ENCODE peak calls at places on chromosome 18, in nine cellular contexts. N is aorta; Q is upper lobe of right lung; X is uterus; V is esophagus squamous epithelium; K is OCI-LY7; Y is mucosa of descending colon; L is CD4-positive, CD25-positive, alpha-beta regulatory T cell; O is mammary epithelial cell. G is an unnamed sample. For H3K4me1 and H3K9me3, the result is how much of the 10 kb centered on the place peaks cover.

GRCh38 chr18:59057969-59058368 is 81.7 kb upstream of the SEC11C start:
- DNase-seq in V (no peak), O (no peak), X (no peak), K (no peak), L (no peak), Q (no peak), N (no peak), Y (no peak), G (no peak)

GRCh38 chr18:61635901-61636528 is 256.8 kb downstream of the RNF152 start:
- DNase-seq in Y (peak), L (peak), N (no peak), K (peak), V (no peak), X (peak), O (peak), Q (peak), G (no peak)

GRCh38 chr18:68034293-68034692 is 517.8 kb upstream of the DSEL start:
- DNase-seq in L (no peak), Y (no peak), K (no peak), X (no peak), N (no peak), O (no peak), V (no peak), Q (no peak), G (no peak)

GRCh38 chr18:12886498-12887126 is 2.6 kb upstream of the PTPN2 start:
- DNase-seq in Q (no peak), K (peak), X (no peak), L (no peak), Y (no peak), V (no peak), N (no peak), O (peak), G (no peak)

GRCh38 chr18:32470136-32470712 is 458 bp downstream of the GAREM1 start:
- DNase-seq in N (peak), V (no peak), X (peak), L (peak), K (peak), Y (peak), O (no peak), Q (peak), G (no peak)

GRCh38 chr18:6722680-6723079 is 6.8 kb upstream of the ARHGAP28 start:
- DNase-seq in V (no peak), L (no peak), K (no peak), Q (no peak), N (no peak), X (no peak), Y (no peak), O (no peak), G (no peak)

GRCh38 chr18:59328683-59329082 is 10.2 kb upstream of the CPLX4 start:
- DNase-seq in L (no peak), Q (no peak), N (no peak), K (no peak), Y (no peak), O (no peak), V (no peak), X (no peak), G (no peak)

GRCh38 chr18:74353169-74353775 is 37.6 kb downstream of the C18orf63 start:
- DNase-seq in Y (no peak), Q (no peak), V (no peak), X (peak), L (peak), O (peak), K (peak), N (no peak), G (peak)

GRCh38 chr18:8469793-8470192 is 139.4 kb upstream of the RAB12 start:
- DNase-seq in Y (no peak), V (no peak), K (no peak), L (no peak), O (peak), X (no peak), Q (no peak), N (no peak), G (no peak)

GRCh38 chr18:6210349-6211173 is 204.2 kb downstream of the L3MBTL4 start:
- DNase-seq in L (no peak), V (no peak), O (no peak), K (no peak), Y (no peak), X (no peak), N (no peak), Q (no peak), G (no peak)

GRCh38 chr18:35231052-35231451 is 9.8 kb upstream of the ZNF397 start:
- DNase-seq in Q (peak), O (peak), Y (peak), N (peak), K (peak), V (peak), X (peak), L (peak), G (peak)

GRCh38 chr18:24461996-24462395 is 1.6 kb downstream of the HRH4 start:
- DNase-seq in Q (no peak), X (no peak), V (no peak), K (no peak), O (no peak), Y (no peak), L (no peak), N (no peak), G (no peak)

GRCh38 chr18:24460388-24460787 is at the start of gene HRH4:
- DNase-seq in X (no peak), K (no peak), O (no peak), L (no peak), Q (no peak), Y (no peak), V (no peak), N (no peak), G (no peak)

GRCh38 chr18:24456549-24456948 is 3.9 kb upstream of the HRH4 start:
- DNase-seq in Q (no peak), V (no peak), Y (no peak), L (no peak), O (no peak), K (no peak), X (no peak), N (no peak), G (no peak)

GRCh38 chr18:24463233-24463775 is 2.9 kb downstream of the HRH4 start:
- DNase-seq in V (no peak), K (no peak), Q (no peak), Y (no peak), L (no peak), N (no peak), O (no peak), X (no peak), G (no peak)

DNA sequence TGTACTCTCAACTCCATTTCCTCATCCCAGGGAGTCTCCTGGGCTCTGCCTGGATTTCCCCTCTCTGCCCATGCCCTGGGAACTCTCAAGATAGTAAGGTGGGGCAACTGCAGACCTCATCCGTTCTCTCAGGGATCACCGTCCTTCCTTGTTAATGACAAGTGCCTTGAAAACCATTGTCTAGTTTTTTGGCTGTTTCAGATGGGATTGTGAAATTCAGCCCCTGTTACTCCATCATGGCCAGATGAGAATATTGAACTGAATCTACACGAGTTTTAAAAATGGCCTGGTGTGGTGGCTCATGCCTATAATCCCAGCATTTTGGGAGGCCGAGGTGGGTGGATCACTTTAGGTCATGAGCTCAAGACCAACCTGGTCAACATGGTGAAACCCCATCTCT is 665 bp upstream of the HRH4 start:
- DNase-seq in X (no peak), O (no peak), Y (no peak), V (no peak), L (no peak), N (no peak), K (no peak), Q (no peak), G (no peak)
- H3K4me1 ChIP-seq in X (under half), O (under half), Y (under half), V (under half), L (under half), N (under half), K (under half), Q (under half), G (under half)

GRCh38 chr18:9608728-9609127 is 5.6 kb downstream of the PPP4R1 start:
- DNase-seq in V (no peak), X (no peak), K (no peak), Q (no peak), Y (no peak), L (no peak), N (no peak), O (no peak), G (no peak)
- H3K4me3 ChIP-seq in V (no peak), X (no peak), K (no peak), Q (no peak), Y (no peak), L (no peak), N (no peak), O (no peak), G (no peak)

GRCh38 chr18:79625924-79626561 is 53.6 kb upstream of the CTDP1 start:
- DNase-seq in N (no peak), Q (peak), O (no peak), V (no peak), L (no peak), X (peak), K (no peak), Y (peak), G (no peak)
- H3K9me3 ChIP-seq in N (under half), Q (under half), O (under half), V (under half), L (under half), X (under half), K (under half), Y (under half), G (under half)

GRCh38 chr18:48851563-48851962 is 99.2 kb downstream of the SMAD7 start:
- DNase-seq in Q (peak), X (no peak), V (no peak), O (no peak), Y (peak), L (no peak), K (no peak), N (no peak), G (no peak)

GRCh38 chr18:48848641-48849143 is 102.1 kb downstream of the SMAD7 start:
- DNase-seq in V (no peak), Y (peak), O (peak), K (no peak), N (no peak), Q (no peak), L (no peak), X (peak), G (no peak)

GRCh38 chr18:48852792-48853191 is 98.0 kb downstream of the SMAD7 start:
- DNase-seq in Y (peak), O (no peak), V (no peak), Q (no peak), X (no peak), L (no peak), N (no peak), K (no peak), G (no peak)

GRCh38 chr18:48852292-48852691 is 98.5 kb downstream of the SMAD7 start:
- DNase-seq in O (no peak), V (no peak), K (no peak), L (no peak), N (no peak), Y (peak), Q (no peak), X (no peak), G (no peak)

DNA sequence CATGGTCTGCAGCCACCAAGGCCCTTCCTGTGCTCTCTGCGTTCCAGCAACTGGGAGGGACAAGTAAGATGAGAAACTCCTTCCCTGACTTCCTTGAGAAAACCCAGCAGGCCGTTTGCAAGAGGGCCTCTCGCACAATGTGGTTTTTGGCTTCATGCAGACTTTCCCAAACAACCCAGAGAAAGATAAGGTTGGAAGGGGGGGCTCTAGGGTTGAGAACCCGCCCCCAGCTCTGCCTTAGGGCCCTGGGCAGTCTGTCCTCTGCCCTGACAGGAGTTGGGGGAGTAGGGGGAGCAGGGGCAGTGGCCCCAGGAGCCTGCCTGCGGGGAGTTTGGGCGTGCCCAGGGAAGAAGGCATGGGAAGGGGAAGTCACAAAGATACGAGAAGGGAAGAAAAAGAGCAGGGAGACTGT is 99.9 kb downstream of the SMAD7 start:
- DNase-seq in O (no peak), X (no peak), V (no peak), Y (peak), N (no peak), L (no peak), Q (no peak), K (no peak), G (no peak)
- H3K4me1 ChIP-seq in O (under half), X (under half), V (under half), Y (under half), N (under half), L (under half), Q (under half), K (under half), G (under half)

DNA sequence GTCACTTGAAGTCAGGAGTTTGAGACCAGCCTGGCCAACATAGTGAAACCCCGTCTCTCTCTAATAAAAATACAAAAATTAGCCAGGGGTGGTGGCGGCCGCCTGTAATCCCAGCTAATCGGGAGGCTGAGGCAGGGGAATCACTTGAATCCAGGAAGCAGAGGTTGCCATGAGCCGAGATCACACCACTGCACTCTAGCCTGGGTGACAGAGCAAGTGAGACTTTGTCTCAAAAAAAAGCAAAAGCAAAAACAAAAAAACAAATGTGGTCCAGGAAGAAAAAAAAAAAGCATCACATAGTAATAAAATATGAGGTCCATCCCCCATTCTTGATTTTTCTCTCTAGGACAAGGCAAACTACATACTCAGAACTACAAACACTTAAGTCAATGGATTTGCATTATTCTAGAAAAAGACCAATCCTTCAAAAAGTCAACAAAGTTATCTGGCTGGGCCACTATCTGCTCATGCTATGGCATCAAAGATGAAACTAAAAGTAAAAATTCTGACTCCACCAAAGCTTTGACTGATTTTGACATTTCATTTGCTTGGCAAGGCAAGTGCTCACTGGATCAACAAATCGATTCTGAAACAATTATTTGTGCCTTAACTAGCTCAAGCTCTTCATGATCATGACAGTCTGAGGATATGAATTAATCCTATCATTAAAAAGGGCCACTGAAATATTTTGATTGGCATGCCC is 28.4 kb downstream of the MEX3C start:
- DNase-seq in Q (no peak), K (no peak), L (peak), X (no peak), V (no peak), N (no peak), O (no peak), Y (no peak), G (no peak)
- H3K4me3 ChIP-seq in Q (no peak), K (no peak), L (peak), X (no peak), V (no peak), N (no peak), O (no peak), Y (no peak), G (no peak)

GRCh38 chr18:70154591-70155194 is 50.8 kb downstream of the RTTN start:
- DNase-seq in O (peak), Y (no peak), V (no peak), K (no peak), Q (no peak), N (no peak), X (no peak), L (no peak), G (no peak)
- H3K9me3 ChIP-seq in O (under half), Y (under half), V (under half), K (under half), Q (under half), N (under half), X (under half), L (under half), G (under half)

DNA sequence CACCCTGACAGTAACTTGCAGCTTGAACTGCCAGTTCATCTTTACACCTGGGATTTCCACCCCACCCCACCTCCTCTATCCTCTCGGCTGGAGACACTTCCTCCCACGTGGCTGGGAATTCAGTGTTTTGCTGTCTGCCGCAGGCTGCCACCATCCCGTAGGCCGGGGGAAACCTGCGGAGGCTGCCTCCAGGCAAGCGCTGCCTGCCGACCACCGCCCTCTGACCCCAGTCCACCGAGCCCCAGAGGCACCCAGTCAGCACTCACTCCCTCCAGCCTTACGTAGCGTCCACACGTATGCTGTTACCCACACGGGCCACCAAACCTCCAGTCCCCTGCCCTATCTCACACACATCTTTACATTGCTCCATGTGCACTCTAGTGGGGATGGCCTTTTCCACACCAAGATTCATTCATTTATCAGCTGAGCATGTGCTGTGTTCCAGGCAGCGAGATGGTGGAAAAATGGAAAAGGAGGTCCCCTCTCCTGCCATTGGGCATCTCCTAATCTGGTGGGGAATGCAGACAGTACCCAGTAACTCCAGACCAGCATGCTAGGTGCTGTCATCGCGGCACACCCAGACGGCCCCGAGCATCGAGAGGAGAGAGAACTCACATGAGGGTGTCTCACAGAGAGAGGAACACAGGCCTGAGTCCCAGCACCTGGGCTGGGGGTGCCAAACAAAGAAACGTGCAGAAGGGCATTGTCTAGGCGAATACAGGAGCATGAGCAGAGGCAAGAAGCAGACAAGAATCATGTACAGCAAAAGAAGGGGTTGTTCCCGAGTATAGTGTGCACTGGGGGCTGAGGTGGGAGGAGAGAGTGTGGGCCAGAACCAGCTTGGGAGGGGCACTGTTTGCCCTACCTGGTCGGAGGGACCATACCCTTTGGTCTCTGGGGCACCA is 166.9 kb downstream of the SMAD7 start:
- DNase-seq in Q (no peak), Y (peak), K (no peak), N (peak), X (no peak), V (no peak), O (no peak), L (no peak), G (no peak)
- H3K4me1 ChIP-seq in Q (half or more), Y (under half), K (half or more), N (under half), X (under half), V (under half), O (under half), L (under half), G (under half)

GRCh38 chr18:45962866-45963265 is 4.3 kb downstream of the EPG5 start:
- DNase-seq in O (no peak), X (no peak), N (no peak), V (no peak), L (no peak), Y (no peak), Q (no peak), K (no peak), G (peak)
- H3K4me3 ChIP-seq in O (no peak), X (no peak), N (no peak), V (no peak), L (peak), Y (no peak), Q (no peak), K (no peak), G (no peak)

G was measured in effector memory CD4-positive, alpha-beta T cell.